ENCODE peak calls at places on chromosome 20, in nine cellular contexts. P is EH; R is dorsolateral prefrontal cortex; D is amygdala; Q is NCI-H1092 treated with DMSO at 0.1 percent for 48 hours; O is activated CD8-positive, alpha-beta memory T cell treated with anti-CD3 and anti-CD28 coated beads for 1 hour; B is mesenteric fat pad; Y is KBM-7; I is iris pigment epithelial cell. N is an unnamed sample.

GRCh38 chr20:63183422-63184146 is 32.3 kb downstream of the YTHDF1 start:
- DNase-seq in P (peak; percentile 39), R (no peak), D (no peak), Q (no peak), O (no peak), B (no peak), Y (peak; percentile 49), I (peak; percentile 20), N (no peak)

GRCh38 chr20:41287327-41287726 is 30.2 kb downstream of the ZHX3 start:
- DNase-seq in P (peak; percentile 87), R (no peak), D (no peak), Q (no peak), O (no peak), B (no peak), Y (no peak), I (peak; percentile 98), N (peak; percentile 92)

GRCh38 chr20:9022361-9022760 is 46.5 kb upstream of the PLCB4 start:
- DNase-seq in P (no peak), R (no peak), D (no peak), Q (no peak), O (no peak), B (no peak), Y (no peak), I (no peak), N (no peak)

GRCh38 chr20:25750765-25751696 is 54.4 kb upstream of the ZNF337 start:
- DNase-seq in P (peak; percentile 57), R (no peak), D (no peak), Q (no peak), O (no peak), B (no peak), Y (no peak), I (peak; percentile 25), N (no peak)

GRCh38 chr20:5056801-5057599 is 55.7 kb upstream of the SLC23A2 start:
- DNase-seq in P (peak; percentile 67), R (peak; percentile 30), D (no peak), Q (no peak), O (peak; percentile 68), B (no peak), Y (peak; percentile 86), I (peak; percentile 45), N (no peak)

GRCh38 chr20:34951652-34952051 is 4.0 kb downstream of the GSS start:
- DNase-seq in P (no peak), R (no peak), D (no peak), Q (peak; percentile 57), O (no peak), B (no peak), Y (no peak), I (no peak), N (no peak)

GRCh38 chr20:12970372-12970821 is 38.4 kb upstream of the SPTLC3 start:
- DNase-seq in P (peak; percentile 29), R (no peak), D (no peak), Q (peak; percentile 5), O (no peak), B (no peak), Y (peak; percentile 53), I (peak; percentile 43), N (peak; percentile 16)

GRCh38 chr20:64184795-64185194 is 20.5 kb downstream of the MYT1 start:
- DNase-seq in P (no peak), R (no peak), D (no peak), Q (no peak), O (no peak), B (no peak), Y (no peak), I (no peak), N (no peak)

N was measured in astrocyte.